ENCODE peak calls at places on chromosome 14, in nine cellular contexts. I is cardiac muscle cell; G is neural progenitor cell; P is lower lobe of right lung; R is H1; D is right lobe of liver; V is mammary epithelial cell; Z is CD8-positive, alpha-beta T cell; K is body of pancreas. O is an unnamed sample. For H3K4me1, the result is how much of the 10 kb centered on the place peaks cover.

GRCh38 chr14:68369289-68369925 is 423.5 kb downstream of the ZFP36L1 start:
- DNase-seq in I (no peak), G (no peak), P (no peak), R (no peak), D (no peak), V (no peak), Z (no peak), K (no peak), O (no peak)

GRCh38 chr14:78399316-78399889 is 229.2 kb downstream of the NRXN3 start:
- DNase-seq in I (peak), G (peak), P (no peak), R (peak), D (no peak), V (no peak), Z (no peak), K (peak), O (peak)

GRCh38 chr14:70664698-70665447 is 23.2 kb downstream of the TTC9 start:
- DNase-seq in I (no peak), G (no peak), P (no peak), R (no peak), D (no peak), V (no peak), Z (no peak), K (peak), O (no peak)

GRCh38 chr14:102927878-102928411 is 5.5 kb downstream of the AMN start:
- DNase-seq in I (peak), G (peak), P (peak), R (no peak), D (peak), V (no peak), Z (no peak), K (no peak), O (peak)

GRCh38 chr14:52678591-52678990 is 16.8 kb downstream of the ERO1A start:
- DNase-seq in I (no peak), G (no peak), P (no peak), R (no peak), D (no peak), V (no peak), Z (no peak), K (no peak), O (no peak)

GRCh38 chr14:102731101-102731870 is 46.0 kb upstream of the TRAF3 start:
- DNase-seq in I (no peak), G (no peak), P (no peak), R (no peak), D (no peak), V (no peak), Z (no peak), K (peak), O (no peak)

GRCh38 chr14:24379907-24380746 is 12.1 kb downstream of the NFATC4 start:
- DNase-seq in I (no peak), G (peak), P (no peak), R (no peak), D (no peak), V (no peak), Z (no peak), K (no peak), O (no peak)

GRCh38 chr14:85195872-85196477 is 334.0 kb upstream of the FLRT2 start:
- DNase-seq in I (no peak), G (peak), P (no peak), R (no peak), D (no peak), V (no peak), Z (no peak), K (peak), O (no peak)

GRCh38 chr14:49589387-49589786 is 3.2 kb upstream of the RPS29 start:
- DNase-seq in I (no peak), G (no peak), P (no peak), R (no peak), D (no peak), V (no peak), Z (no peak), K (no peak), O (no peak)

GRCh38 chr14:76329951-76330350 is 46.0 kb upstream of the ESRRB start:
- DNase-seq in I (no peak), G (peak), P (no peak), R (no peak), D (no peak), V (no peak), Z (no peak), K (no peak), O (no peak)
- H3K4me3 ChIP-seq in I (no peak), G (peak), P (no peak), R (no peak), D (no peak), V (no peak), Z (no peak), K (no peak), O (no peak)

GRCh38 chr14:65425885-65426284 is 13.4 kb downstream of the FUT8 start:
- DNase-seq in I (no peak), G (no peak), P (no peak), R (no peak), D (no peak), V (no peak), Z (no peak), K (no peak), O (no peak)
- H3K4me1 ChIP-seq in I (under half), G (under half), P (under half), R (under half), D (under half), V (under half), Z (under half), K (under half), O (under half)

GRCh38 chr14:57391609-57392195 is 1.3 kb downstream of the NAA30 start:
- DNase-seq in I (peak), G (peak), P (no peak), R (no peak), D (no peak), V (peak), Z (peak), K (peak), O (peak)

GRCh38 chr14:57388072-57388471 is 2.3 kb upstream of the NAA30 start:
- DNase-seq in I (no peak), G (no peak), P (no peak), R (no peak), D (no peak), V (no peak), Z (no peak), K (no peak), O (no peak)

GRCh38 chr14:57390806-57391562 is 598 bp downstream of the NAA30 start:
- DNase-seq in I (peak), G (peak), P (peak), R (peak), D (peak), V (peak), Z (peak), K (peak), O (peak)

GRCh38 chr14:57389646-57390036 is 745 bp upstream of the NAA30 start:
- DNase-seq in I (no peak), G (no peak), P (no peak), R (no peak), D (no peak), V (no peak), Z (no peak), K (peak), O (peak)

GRCh38 chr14:57390037-57390805 is at the start of gene NAA30:
- DNase-seq in I (peak), G (peak), P (peak), R (peak), D (peak), V (peak), Z (peak), K (peak), O (peak)
- TF ChIP-seq CTCF in I (no peak), G (no peak), P (no peak), R (no peak), D (no peak), V (no peak), Z (no peak), K (no peak), O (no peak)

GRCh38 chr14:74954947-74955228 is 509 bp downstream of the PGF start:
- DNase-seq in I (no peak), G (no peak), P (no peak), R (no peak), D (no peak), V (no peak), Z (no peak), K (no peak), O (no peak)

GRCh38 chr14:74952195-74952665 is 3.2 kb downstream of the PGF start:
- DNase-seq in I (no peak), G (no peak), P (no peak), R (no peak), D (no peak), V (no peak), Z (no peak), K (no peak), O (no peak)

GRCh38 chr14:74952697-74953484 is 2.5 kb downstream of the PGF start:
- DNase-seq in I (no peak), G (no peak), P (no peak), R (no peak), D (no peak), V (peak), Z (no peak), K (no peak), O (no peak)

GRCh38 chr14:74954232-74954946 is 1.0 kb downstream of the PGF start:
- DNase-seq in I (peak), G (peak), P (no peak), R (no peak), D (no peak), V (no peak), Z (no peak), K (peak), O (no peak)

GRCh38 chr14:74953686-74954085 is 1.7 kb downstream of the PGF start:
- DNase-seq in I (no peak), G (no peak), P (no peak), R (no peak), D (no peak), V (no peak), Z (no peak), K (no peak), O (no peak)
- H3K4me3 ChIP-seq in I (no peak), G (no peak), P (peak), R (no peak), D (no peak), V (peak), Z (no peak), K (no peak), O (no peak)

GRCh38 chr14:105014032-105014431 is 6.9 kb downstream of the CDCA4 start:
- DNase-seq in I (no peak), G (no peak), P (no peak), R (no peak), D (no peak), V (no peak), Z (no peak), K (no peak), O (no peak)

GRCh38 chr14:105015242-105015641 is 5.6 kb downstream of the CDCA4 start:
- DNase-seq in I (no peak), G (no peak), P (no peak), R (no peak), D (no peak), V (no peak), Z (no peak), K (no peak), O (no peak)

GRCh38 chr14:105013150-105013787 is 7.6 kb downstream of the CDCA4 start:
- DNase-seq in I (peak), G (no peak), P (no peak), R (no peak), D (no peak), V (no peak), Z (no peak), K (peak), O (no peak)

GRCh38 chr14:105015905-105016304 is 5.0 kb downstream of the CDCA4 start:
- DNase-seq in I (no peak), G (no peak), P (no peak), R (no peak), D (no peak), V (no peak), Z (no peak), K (no peak), O (no peak)

GRCh38 chr14:105014631-105015030 is 6.3 kb downstream of the CDCA4 start:
- DNase-seq in I (no peak), G (no peak), P (no peak), R (no peak), D (no peak), V (no peak), Z (no peak), K (no peak), O (no peak)
- H3K4me1 ChIP-seq in I (half or more), G (under half), P (under half), R (under half), D (under half), V (half or more), Z (under half), K (under half), O (under half)

GRCh38 chr14:34113991-34114390 is 163.1 kb upstream of the EGLN3 start:
- DNase-seq in I (no peak), G (no peak), P (no peak), R (no peak), D (no peak), V (no peak), Z (no peak), K (no peak), O (no peak)

GRCh38 chr14:34113051-34113511 is 162.2 kb upstream of the EGLN3 start:
- DNase-seq in I (no peak), G (no peak), P (no peak), R (no peak), D (no peak), V (peak), Z (no peak), K (no peak), O (no peak)

GRCh38 chr14:34110531-34110930 is 159.7 kb upstream of the EGLN3 start:
- DNase-seq in I (no peak), G (no peak), P (no peak), R (no peak), D (no peak), V (peak), Z (no peak), K (no peak), O (no peak)

GRCh38 chr14:34111505-34111904 is 160.6 kb upstream of the EGLN3 start:
- DNase-seq in I (no peak), G (no peak), P (no peak), R (no peak), D (no peak), V (no peak), Z (no peak), K (no peak), O (no peak)

GRCh38 chr14:34111933-34112332 is 161.1 kb upstream of the EGLN3 start:
- DNase-seq in I (no peak), G (peak), P (no peak), R (no peak), D (no peak), V (no peak), Z (no peak), K (no peak), O (no peak)
- TF ChIP-seq CTCF in I (no peak), G (peak), P (no peak), R (peak), D (no peak), V (no peak), Z (no peak), K (peak), O (no peak)

O was measured in mucosa of descending colon.